ENCODE peak calls at places on chromosome 1, in nine cellular contexts. D is NCI-H510A treated with DMSO at 0.1 percent for 48 hours; U is AG04449; H is lower leg skin; I is mesendoderm; B is ovary; J is colonic mucosa; Y is stimulated activated CD4-positive, alpha-beta T cell treated with anti-CD3 and anti-CD28 coated beads, TNF-alpha, amount 100 ng/mL, for 48 hours; L is neural progenitor cell. G is an unnamed sample.

GRCh38 chr1:71350330-71350729 is 269.5 kb upstream of the ZRANB2 start:
- DNase-seq in B (no peak), U (no peak), Y (no peak), D (no peak), J (no peak), I (no peak), H (no peak), L (no peak), G (no peak)

GRCh38 chr1:235867903-235868469 is 1.3 kb upstream of the LYST start:
- DNase-seq in D (no peak), L (no peak), B (no peak), I (no peak), H (no peak), J (no peak), U (no peak), Y (no peak), G (no peak)

GRCh38 chr1:42822833-42823392 is 5.7 kb upstream of the SVBP start:
- DNase-seq in L (no peak), Y (no peak), I (no peak), H (no peak), B (no peak), D (no peak), U (no peak), J (no peak), G (no peak)

GRCh38 chr1:8424539-8425116 is 106.7 kb downstream of the SLC45A1 start:
- DNase-seq in D (peak), J (peak), H (no peak), I (peak), B (peak), L (peak), Y (no peak), U (no peak), G (peak)

GRCh38 chr1:222552882-222553281 is 5.0 kb upstream of the HHIPL2 start:
- DNase-seq in H (no peak), D (no peak), Y (no peak), I (no peak), J (no peak), B (no peak), U (no peak), L (no peak), G (no peak)

GRCh38 chr1:183069562-183070216 is 46.5 kb downstream of the LAMC1 start:
- DNase-seq in H (no peak), J (no peak), B (no peak), D (no peak), Y (no peak), I (no peak), L (no peak), U (no peak), G (peak)

GRCh38 chr1:117794073-117794472 is 135.3 kb downstream of the GDAP2 start:
- DNase-seq in Y (no peak), H (no peak), L (no peak), U (no peak), I (no peak), B (no peak), J (no peak), D (no peak), G (no peak)

GRCh38 chr1:53577141-53578100 is 118.2 kb downstream of the DMRTB1 start:
- DNase-seq in I (peak), J (no peak), H (peak), B (no peak), Y (no peak), L (peak), D (no peak), U (no peak), G (peak)

GRCh38 chr1:104182251-104182650 is 432.6 kb downstream of the AMY1C start:
- DNase-seq in L (peak), H (no peak), I (peak), D (no peak), B (no peak), U (no peak), Y (no peak), J (no peak), G (peak)

GRCh38 chr1:48356901-48357300 is 115.1 kb downstream of the SPATA6 start:
- DNase-seq in D (no peak), I (no peak), U (no peak), H (no peak), B (no peak), J (no peak), Y (no peak), L (no peak), G (no peak)

GRCh38 chr1:32895325-32896215 is 5.6 kb downstream of the TMEM54 start:
- DNase-seq in L (no peak), I (no peak), J (no peak), H (no peak), B (no peak), Y (no peak), U (no peak), D (no peak), G (no peak)

GRCh38 chr1:53469373-53469772 is 10.2 kb downstream of the DMRTB1 start:
- DNase-seq in B (no peak), H (peak), L (no peak), D (no peak), U (no peak), I (no peak), Y (no peak), J (no peak), G (peak)

GRCh38 chr1:70667771-70668170 is 256.7 kb downstream of the CTH start:
- DNase-seq in H (no peak), L (no peak), B (no peak), D (peak), U (no peak), J (no peak), I (no peak), Y (no peak), G (no peak)

GRCh38 chr1:186865253-186865652 is 36.5 kb downstream of the PLA2G4A start:
- DNase-seq in B (no peak), U (no peak), J (no peak), Y (no peak), H (no peak), L (no peak), I (no peak), D (no peak), G (no peak)

GRCh38 chr1:233909195-233909594 is 4.7 kb downstream of the SLC35F3 start:
- DNase-seq in B (no peak), I (no peak), J (no peak), Y (no peak), L (no peak), U (no peak), D (no peak), H (no peak), G (no peak)

GRCh38 chr1:199855580-199855979 is 171.9 kb upstream of the NR5A2 start:
- DNase-seq in B (no peak), H (no peak), I (peak), Y (no peak), D (no peak), J (no peak), U (peak), L (no peak), G (no peak)

GRCh38 chr1:61337981-61338848 is 255.9 kb downstream of the NFIA start:
- DNase-seq in H (no peak), B (peak), D (peak), Y (no peak), L (peak), I (peak), U (peak), J (peak), G (peak)

GRCh38 chr1:28359592-28360239 is 9.8 kb upstream of the PHACTR4 start:
- DNase-seq in B (peak), L (peak), U (no peak), D (peak), I (peak), J (peak), Y (peak), H (peak), G (peak)

GRCh38 chr1:1013105-1013921 is at the start of gene ISG15:
- DNase-seq in H (peak), I (peak), L (peak), Y (peak), D (peak), J (peak), U (peak), B (peak), G (peak)

GRCh38 chr1:197799271-197799670 is 24.0 kb upstream of the DENND1B start:
- DNase-seq in D (no peak), Y (no peak), J (no peak), I (peak), L (no peak), B (no peak), U (peak), H (no peak), G (no peak)

GRCh38 chr1:30318413-30318812 is 405.0 kb downstream of the MATN1 start:
- DNase-seq in I (peak), L (no peak), H (peak), U (no peak), Y (no peak), B (no peak), D (no peak), J (no peak), G (peak)

GRCh38 chr1:230327892-230328284 is 98.2 kb downstream of the PGBD5 start:
- DNase-seq in H (no peak), B (no peak), I (peak), D (no peak), J (no peak), Y (peak), L (no peak), U (no peak), G (no peak)